ENCODE peak calls at places on chromosomes 3 and 15, in ten cellular contexts. Q is dorsolateral prefrontal cortex, V is stomach, E is fibroblast of pulmonary artery, P is left lung, A is brain microvascular endothelial cell, K is AG04450, R is fibroblast of lung, I is heart left ventricle, Y is HCT116. F is an unnamed sample.

GRCh38 chr15:85925649-85926237 is 131.0 kb upstream of the KLHL25 start:
- DNase-seq in R (no peak), Q (no peak), E (no peak), I (no peak), V (no peak), A (no peak), K (no peak), P (no peak), Y (no peak), F (no peak)

GRCh38 chr3:20700702-20701101 is 514.7 kb upstream of the SGO1 start:
- DNase-seq in E (no peak), V (no peak), A (no peak), Y (no peak), R (no peak), K (no peak), Q (no peak), P (no peak), I (no peak), F (no peak)

GRCh38 chr3:130792241-130792640 is 45.6 kb upstream of the PIK3R4 start:
- DNase-seq in E (no peak), I (no peak), A (no peak), P (no peak), V (no peak), Q (no peak), Y (no peak), K (no peak), R (no peak), F (no peak)

GRCh38 chr15:87572381-87572780 is 684.2 kb downstream of the NTRK3 start:
- DNase-seq in K (no peak), A (no peak), V (no peak), Y (no peak), E (no peak), I (no peak), Q (no peak), R (no peak), P (no peak), F (no peak)

GRCh38 chr15:75309711-75310110 is 26.2 kb upstream of the COMMD4 start:
- DNase-seq in R (no peak), Y (no peak), P (no peak), A (peak), V (no peak), Q (no peak), K (no peak), E (peak), I (no peak), F (peak)

GRCh38 chr15:99967841-99968371 is 234.7 kb upstream of the LYSMD4 start:
- DNase-seq in K (no peak), E (no peak), Y (no peak), V (peak), R (no peak), Q (no peak), A (no peak), P (no peak), I (no peak), F (peak)

GRCh38 chr3:89876116-89876515 is 768.7 kb downstream of the EPHA3 start:
- DNase-seq in V (no peak), K (no peak), P (no peak), A (no peak), R (no peak), Y (no peak), Q (no peak), I (no peak), E (no peak), F (no peak)

GRCh38 chr3:48434591-48435222 is 4.8 kb upstream of the PLXNB1 start:
- DNase-seq in P (no peak), I (no peak), E (no peak), Y (no peak), Q (no peak), K (no peak), V (no peak), R (no peak), A (no peak), F (no peak)

DNA sequence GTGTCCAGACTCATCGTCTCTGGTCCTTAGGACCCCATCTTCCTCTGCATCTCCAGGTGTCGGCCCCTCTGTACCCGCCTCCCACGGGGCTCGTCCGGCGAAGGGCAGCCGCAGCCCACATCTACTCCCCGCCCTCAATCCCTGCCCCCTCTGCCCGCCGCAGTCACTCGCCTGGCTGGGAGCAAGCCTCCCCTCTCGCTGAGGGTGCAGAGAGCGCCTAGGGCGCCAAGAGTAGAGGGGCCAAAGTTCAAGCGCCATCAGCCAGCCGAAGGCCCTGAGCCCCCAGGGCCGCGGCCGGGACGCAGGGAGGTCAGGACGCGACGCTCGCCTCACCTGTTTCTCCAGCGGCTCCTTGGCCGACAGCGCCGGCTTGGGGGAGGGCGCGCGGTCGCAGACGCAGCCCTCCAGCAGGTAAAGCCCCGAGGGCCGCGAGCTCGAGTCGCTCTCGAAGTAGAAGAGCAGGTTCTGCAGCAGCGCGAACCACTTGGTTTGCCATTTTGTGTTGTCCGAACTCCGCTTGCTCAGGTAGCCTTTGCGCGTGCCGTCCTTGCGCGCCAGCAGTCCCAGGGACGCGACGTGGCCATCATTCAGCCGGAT is 592 bp downstream of the RASGRF1 start:
- DNase-seq in Y (no peak), P (no peak), E (no peak), A (no peak), Q (no peak), V (no peak), R (no peak), K (no peak), I (no peak), F (peak)
- H3K4me3 ChIP-seq in Y (no peak), P (peak), E (no peak), A (no peak), Q (peak), V (peak), R (no peak), K (no peak), I (peak), F (no peak)

DNA sequence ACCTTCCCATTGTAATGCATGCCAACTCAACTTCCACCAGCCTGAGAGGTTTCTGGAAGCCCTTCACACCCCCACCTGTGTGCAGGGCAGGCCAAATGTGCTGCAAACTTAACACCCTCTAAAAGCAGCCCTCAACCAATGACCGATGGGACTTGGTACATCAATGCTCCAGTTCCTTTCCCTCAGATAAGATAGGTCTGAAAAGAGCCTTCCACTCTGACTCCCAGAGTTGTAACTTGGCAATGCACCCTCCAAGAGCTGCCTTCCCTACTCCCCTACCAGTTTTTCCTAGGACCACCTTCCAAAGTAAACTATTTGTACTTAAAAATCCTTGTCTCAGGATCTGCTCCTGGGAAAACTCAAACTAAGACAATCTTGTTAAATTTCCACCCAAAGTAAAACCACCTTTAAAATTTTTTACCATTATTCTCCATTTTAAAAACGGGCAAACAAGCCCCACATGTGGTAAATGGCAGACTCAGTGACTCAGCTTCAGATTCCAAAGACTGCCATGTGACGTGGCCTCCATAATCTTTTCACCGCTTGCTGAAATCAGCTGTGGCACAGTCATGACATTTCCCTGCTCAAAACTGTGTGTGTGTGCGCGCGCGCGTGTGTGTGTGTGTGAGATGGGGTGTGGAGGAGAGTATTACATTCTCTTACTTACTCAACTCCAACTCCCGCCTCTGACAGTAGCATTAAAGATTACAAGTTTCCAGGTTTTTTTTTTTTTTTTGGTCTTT is 17.2 kb downstream of the RASGRP1 start:
- DNase-seq in A (peak), Q (no peak), Y (no peak), K (no peak), I (no peak), R (peak), P (no peak), E (peak), V (no peak), F (peak)
- H3K4me3 ChIP-seq in A (no peak), Q (no peak), Y (no peak), K (no peak), I (no peak), R (no peak), P (no peak), E (no peak), V (no peak), F (no peak)

GRCh38 chr3:123169930-123170329 is 31.8 kb upstream of the SEC22A start:
- DNase-seq in I (no peak), V (no peak), R (no peak), P (no peak), K (no peak), Y (no peak), E (no peak), Q (no peak), A (no peak), F (no peak)

GRCh38 chr3:123165163-123165562 is 36.6 kb upstream of the SEC22A start:
- DNase-seq in K (no peak), V (no peak), A (no peak), R (no peak), Y (no peak), P (no peak), E (no peak), I (no peak), Q (no peak), F (no peak)

GRCh38 chr3:123167686-123168085 is 34.1 kb upstream of the SEC22A start:
- DNase-seq in E (no peak), R (no peak), K (no peak), Y (no peak), I (no peak), Q (no peak), A (no peak), V (no peak), P (no peak), F (no peak)

GRCh38 chr3:123169492-123169929 is 32.2 kb upstream of the SEC22A start:
- DNase-seq in Y (no peak), V (peak), E (no peak), K (no peak), R (no peak), Q (no peak), I (no peak), P (no peak), A (no peak), F (no peak)

GRCh38 chr3:123168605-123169004 is 33.1 kb upstream of the SEC22A start:
- DNase-seq in A (no peak), P (no peak), Y (no peak), I (no peak), R (no peak), K (no peak), V (no peak), E (no peak), Q (no peak), F (no peak)
- H3K4me3 ChIP-seq in A (no peak), P (no peak), Y (no peak), I (no peak), R (no peak), K (no peak), V (no peak), E (no peak), Q (no peak), F (no peak)

GRCh38 chr15:57591237-57591821 is 375 bp upstream of the MYZAP start:
- DNase-seq in K (no peak), R (no peak), A (no peak), V (peak), Q (no peak), I (no peak), E (no peak), Y (no peak), P (no peak), F (no peak)
- H3K4me3 ChIP-seq in K (peak), R (peak), A (peak), V (peak), Q (peak), I (peak), E (peak), Y (peak), P (peak), F (peak)

DNA sequence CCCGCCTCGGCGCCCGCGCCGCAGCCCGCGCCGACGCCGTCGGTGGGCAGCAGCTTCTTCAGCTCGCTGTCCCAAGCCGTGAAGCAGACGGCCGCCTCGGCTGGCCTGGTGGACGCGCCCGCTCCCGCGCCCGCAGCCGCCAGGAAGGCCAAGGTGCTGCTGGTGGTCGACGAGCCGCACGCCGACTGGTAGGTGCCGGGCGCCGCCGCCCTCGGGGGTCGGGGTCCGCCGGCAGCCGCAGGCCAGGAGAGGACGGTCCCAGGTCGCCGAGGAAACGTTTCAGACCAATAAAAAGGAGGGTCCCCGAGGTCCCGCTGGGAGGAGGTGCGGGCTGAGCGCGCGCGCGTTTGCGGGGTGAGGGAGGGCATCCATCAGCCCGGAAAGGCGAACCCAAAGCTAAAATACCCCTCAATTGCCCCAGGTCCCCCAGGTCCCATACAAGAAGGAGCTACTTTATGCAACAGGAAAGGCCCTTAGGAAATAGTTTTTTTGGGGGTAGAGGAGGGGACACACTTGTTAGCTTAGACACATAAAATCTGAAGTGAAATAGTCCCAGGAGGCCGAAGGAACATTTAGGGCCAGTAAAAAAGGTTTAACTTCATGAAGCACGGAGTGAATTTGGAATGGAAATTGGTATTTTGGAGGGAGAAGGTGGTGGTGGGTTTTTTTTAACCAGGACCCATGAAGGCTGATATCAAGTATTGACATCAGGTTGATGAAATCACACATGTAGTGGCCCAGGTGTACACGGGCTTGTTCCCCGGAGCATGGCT is 739 bp downstream of the SYN2 start:
- DNase-seq in P (peak), R (no peak), Q (no peak), A (no peak), Y (no peak), I (no peak), V (no peak), E (no peak), K (no peak), F (no peak)
- H3K4me3 ChIP-seq in P (peak), R (no peak), Q (peak), A (no peak), Y (peak), I (no peak), V (peak), E (no peak), K (no peak), F (no peak)

GRCh38 chr3:66394261-66395249 is 106.3 kb downstream of the LRIG1 start:
- DNase-seq in V (no peak), P (peak), K (no peak), E (peak), R (no peak), Y (no peak), I (no peak), Q (no peak), A (peak), F (no peak)

GRCh38 chr3:66395635-66396034 is 105.2 kb downstream of the LRIG1 start:
- DNase-seq in I (no peak), K (no peak), A (no peak), R (no peak), Q (no peak), Y (no peak), E (no peak), P (peak), V (no peak), F (no peak)

GRCh38 chr3:66392966-66393485 is 107.8 kb downstream of the LRIG1 start:
- DNase-seq in K (no peak), I (no peak), R (no peak), V (no peak), P (no peak), A (no peak), E (no peak), Y (no peak), Q (no peak), F (no peak)

GRCh38 chr3:66392512-66392911 is 108.3 kb downstream of the LRIG1 start:
- DNase-seq in E (no peak), V (no peak), A (no peak), K (no peak), I (no peak), Q (no peak), Y (no peak), R (no peak), P (peak), F (no peak)

DNA sequence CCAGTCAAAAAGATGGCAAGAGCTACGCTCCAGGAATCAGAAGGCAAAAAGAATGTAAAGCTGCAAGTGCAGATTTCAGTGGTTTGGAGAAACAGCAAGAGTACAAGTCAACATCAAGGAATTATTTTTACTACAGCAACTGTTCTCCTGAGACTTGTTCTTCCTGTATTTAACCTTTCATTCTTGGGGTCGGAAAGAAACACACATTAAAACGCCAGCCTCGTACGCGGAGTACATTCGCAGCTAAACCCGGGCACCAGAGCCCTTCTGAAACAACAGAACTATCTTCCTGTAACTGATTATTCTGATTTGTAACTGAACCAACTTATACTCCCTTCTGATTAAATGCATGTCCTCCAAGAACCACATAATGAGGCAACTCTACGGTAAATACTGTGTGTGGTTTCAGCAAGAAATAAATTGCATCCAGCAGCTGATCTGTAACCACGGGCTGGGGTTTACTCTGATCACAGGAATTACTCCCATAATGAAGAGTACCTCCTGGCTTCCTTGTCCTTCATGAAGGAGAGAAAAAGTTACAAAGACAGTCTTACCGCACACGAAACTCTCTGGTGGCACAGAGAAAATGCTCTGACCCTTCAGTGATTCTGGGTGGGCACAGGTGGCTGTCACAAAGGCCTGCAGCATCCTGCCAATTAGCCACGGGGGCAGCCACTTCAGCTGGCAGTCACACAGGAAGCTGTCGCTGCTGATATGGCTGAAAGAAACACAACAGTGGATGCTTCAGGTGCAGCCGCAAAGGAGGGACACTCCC is 107.1 kb downstream of the LRIG1 start:
- DNase-seq in Q (no peak), K (no peak), R (no peak), P (peak), E (peak), A (peak), I (no peak), Y (no peak), V (no peak), F (peak)
- H3K4me3 ChIP-seq in Q (no peak), K (no peak), R (no peak), P (no peak), E (no peak), A (no peak), I (no peak), Y (no peak), V (no peak), F (no peak)

GRCh38 chr15:48790716-48791115 is 20.2 kb downstream of the CEP152 start:
- DNase-seq in Y (no peak), K (no peak), I (no peak), R (no peak), Q (no peak), V (no peak), P (no peak), A (no peak), E (no peak), F (peak)
- H3K4me3 ChIP-seq in Y (no peak), K (no peak), I (no peak), R (no peak), Q (no peak), V (no peak), P (no peak), A (no peak), E (no peak), F (no peak)